ENCODE peak calls at places on chromosome 6, in six cellular contexts. I, F, O, A, H and Q are unnamed samples.
A peak's percentile ranks its signal among the peaks of the same experiment; 100 is the strongest.

GRCh38 chr6:150391890-150392289 is 23.1 kb downstream of the IYD start:
- DNase-seq in H (no peak), O (no peak), A (no peak), I (no peak), F (no peak), Q (no peak)

GRCh38 chr6:90369024-90369519 is 72.4 kb upstream of the BACH2 start:
- DNase-seq in A (peak; percentile 95), I (peak; percentile 100), O (peak; percentile 47), H (no peak), F (peak; percentile 100), Q (peak; percentile 100)

GRCh38 chr6:111552241-111552744 is 53.4 kb downstream of the TRAF3IP2 start:
- DNase-seq in I (peak; percentile 94), F (peak; percentile 98), A (peak; percentile 85), H (peak; percentile 72), O (no peak), Q (peak; percentile 94)

GRCh38 chr6:29510202-29510601 is 22.4 kb upstream of the MAS1L start:
- DNase-seq in O (no peak), F (no peak), I (peak; percentile 3), H (no peak), A (no peak), Q (no peak)

GRCh38 chr6:55886185-55886836 is 10.9 kb upstream of the BMP5 start:
- DNase-seq in A (peak; percentile 6), H (no peak), O (no peak), I (peak; percentile 44), F (peak; percentile 23), Q (peak; percentile 57)

GRCh38 chr6:116764961-116765841 is at the start of gene FAM162B:
- DNase-seq in O (no peak), A (peak; percentile 19), I (peak; percentile 13), F (no peak), H (no peak), Q (peak; percentile 33)

GRCh38 chr6:123829302-123829953 is 25.8 kb downstream of the NKAIN2 start:
- DNase-seq in F (peak; percentile 90), I (peak; percentile 70), A (peak; percentile 27), O (no peak), H (no peak), Q (peak; percentile 86)

GRCh38 chr6:101851911-101852310 is 458.4 kb downstream of the GRIK2 start:
- DNase-seq in I (no peak), F (no peak), O (no peak), A (peak; percentile 6), H (no peak), Q (peak; percentile 9)

GRCh38 chr6:81750660-81751387 is 1.7 kb downstream of the TENT5A start:
- DNase-seq in F (no peak), O (no peak), I (no peak), H (no peak), A (no peak), Q (no peak)